ENCODE peak calls at places on chromosome 12, in eight cellular contexts. D, R, S, P, W, Y, G and Z are unnamed samples.

GRCh38 chr12:46455648-46456352 is 83.2 kb upstream of the SLC38A2 start:
- DNase-seq in D (peak), R (no peak), S (no peak), P (no peak), W (no peak), Y (no peak), G (peak), Z (no peak)

GRCh38 chr12:83945871-83946270 is 966.7 kb downstream of the SLC6A15 start:
- DNase-seq in D (peak), R (no peak), S (no peak), P (peak), W (no peak), Y (no peak), G (peak), Z (no peak)

GRCh38 chr12:5232826-5233500 is 189.3 kb downstream of the KCNA5 start:
- DNase-seq in D (no peak), R (no peak), S (no peak), P (no peak), W (no peak), Y (no peak), G (no peak), Z (no peak)

GRCh38 chr12:132322206-132323132 is 6.9 kb downstream of the GALNT9 start:
- DNase-seq in D (no peak), R (no peak), S (no peak), P (peak), W (no peak), Y (no peak), G (no peak), Z (no peak)

GRCh38 chr12:53388932-53389331 is 9.0 kb downstream of the SP1 start:
- DNase-seq in D (no peak), R (no peak), S (no peak), P (no peak), W (no peak), Y (no peak), G (no peak), Z (no peak)

GRCh38 chr12:94070520-94070919 is 77.9 kb upstream of the PLXNC1 start:
- DNase-seq in D (peak), R (no peak), S (no peak), P (no peak), W (no peak), Y (no peak), G (no peak), Z (no peak)

GRCh38 chr12:24705741-24706358 is 243.1 kb downstream of the BCAT1 start:
- DNase-seq in D (no peak), R (no peak), S (no peak), P (no peak), W (no peak), Y (no peak), G (no peak), Z (no peak)

GRCh38 chr12:23757541-23757962 is 191.9 kb downstream of the SOX5 start:
- DNase-seq in D (no peak), R (no peak), S (no peak), P (peak), W (no peak), Y (no peak), G (no peak), Z (no peak)